ENCODE peak calls at places on chromosome 21, in four cellular contexts. U is A549, O is testis, Q is tibial nerve. J is an unnamed sample.
A peak's percentile ranks its signal among the peaks of the same experiment; 100 is the strongest.

GRCh38 chr21:25369524-25370300 is 237.6 kb downstream of the MRPL39 start:
- DNase-seq in U (no peak), O (no peak), Q (no peak), J (no peak)

GRCh38 chr21:16678479-16678878 is 834.4 kb upstream of the CXADR start:
- DNase-seq in U (no peak), O (no peak), Q (no peak), J (no peak)

GRCh38 chr21:38219049-38219628 is 37.7 kb upstream of the KCNJ15 start:
- DNase-seq in U (peak; percentile 8), O (peak; percentile 87), Q (peak; percentile 85), J (peak; percentile 72)

GRCh38 chr21:24738063-24738462 is 869.2 kb downstream of the MRPL39 start:
- DNase-seq in U (no peak), O (no peak), Q (no peak), J (no peak)

GRCh38 chr21:16159213-16159970 is 429.6 kb downstream of the USP25 start:
- DNase-seq in U (no peak), O (no peak), Q (no peak), J (no peak)

GRCh38 chr21:14114251-14114650 is 96.5 kb downstream of the LIPI start:
- DNase-seq in U (no peak), O (no peak), Q (no peak), J (no peak)

GRCh38 chr21:17264182-17264581 is 248.7 kb upstream of the CXADR start:
- DNase-seq in U (no peak), O (no peak), Q (no peak), J (no peak)

GRCh38 chr21:25561668-25562641 is 45.3 kb downstream of the MRPL39 start:
- DNase-seq in U (no peak), O (peak; percentile 37), Q (peak; percentile 20), J (no peak)

GRCh38 chr21:43349644-43350043 is 77.3 kb downstream of the SIK1 start:
- DNase-seq in U (no peak), O (no peak), Q (no peak), J (no peak)

DNA sequence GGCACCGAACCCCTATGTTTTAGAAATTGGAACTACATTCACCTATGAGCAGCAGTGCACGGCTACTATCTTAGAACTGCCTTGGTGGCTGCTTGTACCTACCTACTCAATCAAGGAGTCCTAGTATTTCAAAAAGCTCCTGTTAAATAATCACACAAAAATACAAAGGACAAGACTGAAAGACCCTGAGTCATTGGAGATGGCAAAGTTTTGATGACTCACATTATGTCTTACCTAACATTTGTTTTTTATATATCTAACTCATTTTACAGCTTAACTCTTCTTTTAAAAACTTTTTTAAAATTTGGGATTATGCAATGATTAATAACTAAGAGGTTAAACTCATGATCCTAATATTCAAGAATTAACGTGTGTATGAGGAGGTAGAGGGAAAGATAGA is 1206.0 kb upstream of the TMPRSS15 start:
- DNase-seq in U (no peak), O (no peak), Q (no peak), J (no peak)
- TF ChIP-seq POLR2A in U (no peak), O (no peak), Q (no peak), J (no peak)

GRCh38 chr21:44354001-44354405 is 582 bp downstream of the TRPM2 start:
- DNase-seq in U (no peak), O (no peak), Q (no peak), J (no peak)
- H3K4me3 ChIP-seq in U (no peak overlapping the region), O (no peak overlapping the region), Q (peak overlapping the region; percentile 22), J (no peak overlapping the region)

GRCh38 chr21:45507523-45507875 is 34.7 kb downstream of the SLC19A1 start:
- DNase-seq in U (no peak), O (no peak), Q (no peak), J (no peak)
- TF ChIP-seq CTCF in U (no peak), O (no peak), Q (no peak), J (no peak)

GRCh38 chr21:36989699-36990507 is 16.6 kb upstream of the RIPPLY3 start:
- DNase-seq in U (peak; percentile 87), O (peak; percentile 94), Q (peak; percentile 80), J (peak; percentile 97)
- TF ChIP-seq POLR2A in U (peak; percentile 50), O (no peak), Q (no peak), J (no peak)

DNA sequence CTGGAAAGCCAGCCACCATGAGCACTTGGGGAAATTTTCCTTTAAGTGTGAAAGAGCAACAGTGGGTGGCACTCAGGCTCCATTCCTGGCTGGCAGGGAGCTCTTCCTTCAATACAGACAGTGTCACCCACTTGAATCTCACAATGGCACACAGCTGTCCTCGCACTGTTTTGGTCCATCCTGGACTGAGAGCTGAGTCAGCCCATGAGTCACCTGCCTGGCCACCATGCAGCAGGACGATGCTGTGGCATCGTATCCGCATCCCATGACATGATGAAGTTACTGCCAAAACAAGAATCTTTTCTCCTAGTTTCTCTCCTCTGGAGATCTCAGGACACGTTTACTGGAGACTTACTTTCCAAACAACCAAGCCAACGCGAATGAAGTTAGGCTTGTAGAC is 6.0 kb downstream of the TMPRSS2 start:
- DNase-seq in U (no peak), O (no peak), Q (no peak), J (no peak)
- H3K4me3 ChIP-seq in U (no peak overlapping the region), O (no peak overlapping the region), Q (no peak overlapping the region), J (no peak overlapping the region)

GRCh38 chr21:46220275-46220810 is 8.2 kb downstream of the LSS start:
- DNase-seq in U (no peak), O (peak; percentile 12), Q (no peak), J (no peak)
- TF ChIP-seq CTCF in U (no peak), O (no peak), Q (no peak), J (no peak)

GRCh38 chr21:33380483-33380998 is 22.7 kb upstream of the IFNGR2 start:
- DNase-seq in U (peak; percentile 55), O (peak; percentile 94), Q (peak; percentile 76), J (peak; percentile 94)
- TF ChIP-seq POLR2A in U (no peak), O (no peak), Q (no peak), J (no peak)

GRCh38 chr21:34671891-34672290 is 3.1 kb downstream of the CLIC6 start:
- DNase-seq in U (no peak), O (no peak), Q (no peak), J (no peak)
- H3K4me3 ChIP-seq in U (no peak overlapping the region), O (no peak overlapping the region), Q (no peak overlapping the region), J (no peak overlapping the region)